ENCODE peak calls at places on chromosomes 4 and X, in ten cellular contexts. X, K, U, W, F, M, P, A, J and O are unnamed samples.
A peak's percentile ranks its signal among the peaks of the same experiment; 100 is the strongest.

GRCh38 chrX:132730726-132731125 is 227.7 kb downstream of the HS6ST2 start:
- DNase-seq in X (no peak), K (no peak), U (no peak), W (no peak), F (no peak), M (no peak), P (no peak), A (no peak), J (no peak), O (no peak)

GRCh38 chr4:8191136-8191747 is 7.8 kb upstream of the SH3TC1 start:
- DNase-seq in X (no peak), K (peak; percentile 88), U (no peak), W (no peak), F (peak; percentile 9), M (peak; percentile 86), P (peak; percentile 81), A (peak; percentile 53), J (peak; percentile 64), O (no peak)

GRCh38 chr4:8410641-8411271 is 29.8 kb downstream of the ACOX3 start:
- DNase-seq in X (no peak), K (no peak), U (no peak), W (peak; percentile 70), F (peak; percentile 41), M (peak; percentile 80), P (peak; percentile 51), A (peak; percentile 47), J (peak; percentile 59), O (no peak)

GRCh38 chr4:169270156-169270809 is 473 bp downstream of the SH3RF1 start:
- DNase-seq in X (peak; percentile 75), K (peak; percentile 92), U (no peak), W (peak; percentile 63), F (peak; percentile 52), M (peak; percentile 79), P (peak; percentile 74), A (no peak), J (peak; percentile 55), O (no peak)

GRCh38 chr4:26748805-26749204 is 111.8 kb upstream of the STIM2 start:
- DNase-seq in X (no peak), K (no peak), U (no peak), W (no peak), F (no peak), M (no peak), P (no peak), A (no peak), J (no peak), O (no peak)

GRCh38 chr4:26135331-26135730 is 185.5 kb upstream of the RBPJ start:
- DNase-seq in X (no peak), K (no peak), U (no peak), W (no peak), F (no peak), M (no peak), P (no peak), A (peak; percentile 49), J (no peak), O (no peak)

GRCh38 chr4:19987746-19988145 is 264.0 kb upstream of the SLIT2 start:
- DNase-seq in X (no peak), K (no peak), U (peak; percentile 19), W (no peak), F (peak; percentile 68), M (no peak), P (no peak), A (peak; percentile 60), J (peak; percentile 83), O (peak; percentile 52)

GRCh38 chrX:7088968-7089615 is 58.4 kb upstream of the STS start:
- DNase-seq in X (no peak), K (no peak), U (no peak), W (no peak), F (no peak), M (no peak), P (no peak), A (no peak), J (no peak), O (no peak)

GRCh38 chr4:47486306-47486705 is 1.2 kb downstream of the ATP10D start:
- DNase-seq in X (no peak), K (no peak), U (no peak), W (no peak), F (no peak), M (no peak), P (no peak), A (peak; percentile 30), J (peak; percentile 41), O (no peak)

GRCh38 chr4:125434136-125434535 is 119.4 kb downstream of the FAT4 start:
- DNase-seq in X (no peak), K (no peak), U (no peak), W (no peak), F (peak; percentile 90), M (no peak), P (no peak), A (peak; percentile 81), J (no peak), O (no peak)

GRCh38 chr4:148284526-148285193 is 157.6 kb downstream of the NR3C2 start:
- DNase-seq in X (no peak), K (no peak), U (no peak), W (no peak), F (no peak), M (no peak), P (no peak), A (no peak), J (no peak), O (no peak)

GRCh38 chr4:3834921-3835521 is 68.8 kb downstream of the ADRA2C start:
- DNase-seq in X (no peak), K (no peak), U (no peak), W (no peak), F (no peak), M (no peak), P (no peak), A (no peak), J (no peak), O (no peak)

DNA sequence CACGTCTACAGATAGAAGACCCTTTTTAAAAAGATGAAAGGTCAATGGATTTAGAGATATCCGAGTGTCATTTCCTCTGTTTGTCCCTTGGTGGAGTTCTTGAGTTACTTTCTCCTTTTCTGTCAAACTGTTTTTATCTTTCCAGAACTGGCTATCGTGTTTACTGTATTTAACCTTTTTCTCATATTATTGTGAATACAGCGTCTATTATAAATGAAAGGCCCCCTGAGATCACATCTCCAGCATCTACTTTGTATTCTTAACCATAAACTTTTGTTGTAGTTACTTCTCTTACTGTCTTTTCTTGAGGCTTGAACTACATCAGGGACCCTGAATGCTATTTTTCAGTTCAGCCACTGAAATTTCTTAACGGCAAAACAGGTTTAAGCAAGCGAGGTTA is 4.0 kb upstream of the PCDH7 start:
- DNase-seq in X (no peak), K (no peak), U (no peak), W (no peak), F (no peak), M (no peak), P (no peak), A (peak; percentile 63), J (peak; percentile 57), O (no peak)
- H3K4me3 ChIP-seq in X (peak overlapping the region; percentile 74), K (peak overlapping the region; percentile 56), U (no peak overlapping the region), W (no peak overlapping the region), F (no peak overlapping the region), M (peak overlapping the region; percentile 66), P (no peak overlapping the region), A (peak overlapping the region; percentile 62), J (peak overlapping the region; percentile 54), O (no peak overlapping the region)

DNA sequence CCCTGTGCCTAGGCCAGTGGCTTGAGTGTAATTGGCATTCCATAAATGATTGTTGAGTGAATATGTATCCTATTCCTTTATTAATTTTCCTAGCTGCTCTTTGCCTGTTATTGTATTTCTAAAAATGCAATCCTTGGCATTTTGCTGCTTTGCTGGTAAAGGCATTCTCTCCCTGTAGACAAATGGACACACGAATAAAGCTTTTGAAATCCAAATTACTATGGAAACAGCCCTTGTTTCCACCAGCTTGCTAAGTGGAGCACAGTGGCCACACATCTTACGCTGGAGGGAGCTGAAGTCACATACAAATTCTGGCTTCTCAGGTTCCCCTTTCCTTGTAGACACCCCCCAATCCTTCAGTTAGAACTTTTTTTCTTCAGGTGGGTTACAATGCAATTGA is 66.3 kb downstream of the AGA start:
- DNase-seq in X (no peak), K (no peak), U (no peak), W (no peak), F (no peak), M (no peak), P (no peak), A (no peak), J (peak; percentile 28), O (no peak)
- TF ChIP-seq CTCF in X (no peak), K (no peak), U (no peak), W (no peak), F (no peak), M (no peak), P (no peak), A (no peak), J (no peak), O (no peak)

DNA sequence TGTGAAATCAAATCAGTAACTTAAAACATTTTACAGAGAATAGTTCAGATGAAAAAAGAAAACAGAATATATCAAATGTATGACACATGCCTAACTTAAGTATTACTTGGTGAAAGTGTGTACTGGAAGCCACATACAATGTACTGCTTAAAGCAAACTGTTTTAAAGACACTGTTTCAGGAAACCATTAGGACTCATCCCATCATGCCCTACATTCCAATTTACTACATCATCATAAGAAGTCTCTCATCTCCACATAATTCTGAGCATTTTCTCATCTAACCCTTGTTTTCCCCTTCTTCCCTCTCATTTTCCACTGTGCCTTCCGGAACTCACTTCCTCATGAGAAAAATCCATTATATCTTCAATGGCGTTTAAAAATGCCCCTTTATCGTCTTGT is 27.0 kb upstream of the FGF5 start:
- DNase-seq in X (no peak), K (no peak), U (no peak), W (no peak), F (peak; percentile 73), M (no peak), P (no peak), A (peak; percentile 43), J (peak; percentile 35), O (no peak)
- H3K4me3 ChIP-seq in X (no peak overlapping the region), K (no peak overlapping the region), U (no peak overlapping the region), W (no peak overlapping the region), F (no peak overlapping the region), M (no peak overlapping the region), P (no peak overlapping the region), A (no peak overlapping the region), J (no peak overlapping the region), O (no peak overlapping the region)

GRCh38 chr4:172692701-172693100 is 475.9 kb upstream of the GALNT7 start:
- DNase-seq in X (no peak), K (no peak), U (no peak), W (no peak), F (no peak), M (no peak), P (no peak), A (peak; percentile 14), J (no peak), O (no peak)

GRCh38 chr4:172683016-172683415 is 485.6 kb upstream of the GALNT7 start:
- DNase-seq in X (no peak), K (no peak), U (peak; percentile 7), W (no peak), F (no peak), M (no peak), P (no peak), A (no peak), J (peak; percentile 29), O (no peak)

GRCh38 chr4:172686021-172686420 is 482.6 kb upstream of the GALNT7 start:
- DNase-seq in X (no peak), K (no peak), U (no peak), W (no peak), F (no peak), M (no peak), P (no peak), A (no peak), J (no peak), O (no peak)

GRCh38 chr4:172691552-172691951 is 477.1 kb upstream of the GALNT7 start:
- DNase-seq in X (no peak), K (no peak), U (no peak), W (no peak), F (no peak), M (no peak), P (no peak), A (no peak), J (no peak), O (no peak)

GRCh38 chr4:172688536-172688935 is 480.1 kb upstream of the GALNT7 start:
- DNase-seq in X (no peak), K (no peak), U (no peak), W (no peak), F (no peak), M (no peak), P (no peak), A (no peak), J (no peak), O (no peak)
- TF ChIP-seq CTCF in X (no peak), K (no peak), U (no peak), W (no peak), F (no peak), M (no peak), P (no peak), A (no peak), J (no peak), O (no peak)